ENCODE peak calls at places on chromosome 2, in four cellular contexts. T, P, K and I are unnamed samples.

GRCh38 chr2:226601881-226602280 is 197.7 kb downstream of the IRS1 start:
- DNase-seq in K (no peak), P (no peak), T (peak), I (no peak)

GRCh38 chr2:150520088-150520487 is 32.6 kb upstream of the RND3 start:
- DNase-seq in P (no peak), K (no peak), T (no peak), I (no peak)

GRCh38 chr2:37783545-37783944 is 112.1 kb upstream of the CDC42EP3 start:
- DNase-seq in K (no peak), T (no peak), P (no peak), I (no peak)

GRCh38 chr2:148906136-148906535 is 31.1 kb downstream of the KIF5C start:
- DNase-seq in T (peak), P (no peak), K (no peak), I (no peak)

GRCh38 chr2:118097657-118098056 is 9.4 kb downstream of the INSIG2 start:
- DNase-seq in P (no peak), K (no peak), T (peak), I (no peak)

GRCh38 chr2:215693269-215693998 is 257.6 kb upstream of the FN1 start:
- DNase-seq in K (no peak), P (no peak), T (peak), I (peak)

GRCh38 chr2:231795525-231796327 is 9.5 kb downstream of the COPS7B start:
- DNase-seq in T (peak), K (peak), P (peak), I (peak)

GRCh38 chr2:112151275-112151674 is 13.1 kb downstream of the FBLN7 start:
- DNase-seq in K (no peak), P (no peak), T (no peak), I (peak)

GRCh38 chr2:164335947-164336346 is 285.3 kb downstream of the GRB14 start:
- DNase-seq in T (no peak), P (no peak), K (no peak), I (no peak)

GRCh38 chr2:184463866-184464248 is 134.5 kb upstream of the ZNF804A start:
- DNase-seq in P (no peak), K (no peak), T (no peak), I (no peak)

GRCh38 chr2:241855888-241856422 is 2.7 kb downstream of the PDCD1 start:
- DNase-seq in P (no peak), K (no peak), T (no peak), I (no peak)

GRCh38 chr2:66426250-66427064 is 8.5 kb upstream of the MEIS1 start:
- DNase-seq in T (no peak), K (no peak), P (no peak), I (no peak)

GRCh38 chr2:221529943-221530652 is 42.0 kb downstream of the EPHA4 start:
- DNase-seq in K (no peak), P (no peak), T (peak), I (peak)

GRCh38 chr2:31688282-31688681 is 107.5 kb upstream of the SRD5A2 start:
- DNase-seq in P (no peak), T (peak), K (peak), I (no peak)

GRCh38 chr2:235433860-235434259 is 60.0 kb upstream of the AGAP1 start:
- DNase-seq in T (peak), P (no peak), K (peak), I (no peak)

GRCh38 chr2:46521215-46521683 is 41.9 kb downstream of the TMEM247 start:
- DNase-seq in K (no peak), T (peak), P (no peak), I (no peak)

GRCh38 chr2:38528008-38528442 is 74.7 kb downstream of the HNRNPLL start:
- DNase-seq in P (peak), T (peak), K (peak), I (peak)

GRCh38 chr2:50178050-50178449 is 853.9 kb downstream of the NRXN1 start:
- DNase-seq in T (no peak), P (no peak), K (no peak), I (no peak)

GRCh38 chr2:58553937-58554336 is 312.8 kb upstream of the FANCL start:
- DNase-seq in K (no peak), T (no peak), P (no peak), I (no peak)

GRCh38 chr2:144426981-144427479 is 92.9 kb downstream of the ZEB2 start:
- DNase-seq in P (no peak), K (no peak), T (peak), I (peak)

GRCh38 chr2:101524811-101525430 is 50.0 kb upstream of the RFX8 start:
- DNase-seq in P (no peak), K (no peak), T (no peak), I (no peak)

GRCh38 chr2:204046145-204046544 is 109.6 kb downstream of the ICOS start:
- DNase-seq in P (no peak), T (no peak), K (no peak), I (no peak)